ENCODE peak calls at places on chromosome 1, in five cellular contexts. L is IMR-90, U is psoas muscle, M is HFFc6, W is heart left ventricle. P is an unnamed sample.

GRCh38 chr1:205700865-205701401 is 20.6 kb upstream of the SLC45A3 start:
- DNase-seq in L (no peak), U (no peak), M (no peak), W (peak; percentile 50), P (peak; percentile 57)

GRCh38 chr1:5982868-5983267 is 9.4 kb downstream of the NPHP4 start:
- DNase-seq in L (no peak), U (no peak), M (no peak), W (no peak), P (no peak)

GRCh38 chr1:90313756-90314155 is 318.8 kb downstream of the ZNF326 start:
- DNase-seq in L (no peak), U (no peak), M (no peak), W (no peak), P (no peak)

GRCh38 chr1:53463961-53464899 is 5.0 kb downstream of the DMRTB1 start:
- DNase-seq in L (no peak), U (no peak), M (no peak), W (no peak), P (no peak)

GRCh38 chr1:45512641-45513054 is 9.0 kb downstream of the PRDX1 start:
- DNase-seq in L (peak; percentile 71), U (peak; percentile 43), M (peak; percentile 64), W (peak; percentile 54), P (peak; percentile 83)

GRCh38 chr1:162732566-162733335 is 57.8 kb upstream of the HSD17B7 start:
- DNase-seq in L (no peak), U (no peak), M (no peak), W (peak; percentile 29), P (no peak)

GRCh38 chr1:196147530-196147929 is 460.7 kb downstream of the KCNT2 start:
- DNase-seq in L (no peak), U (no peak), M (no peak), W (no peak), P (no peak)

GRCh38 chr1:212718499-212718898 is 18.9 kb upstream of the BATF3 start:
- DNase-seq in L (peak; percentile 43), U (no peak), M (no peak), W (no peak), P (peak; percentile 59)

GRCh38 chr1:28716336-28716735 is 20.4 kb upstream of the YTHDF2 start:
- DNase-seq in L (no peak), U (no peak), M (no peak), W (no peak), P (no peak)

GRCh38 chr1:96313216-96313615 is 408.4 kb upstream of the PTBP2 start:
- DNase-seq in L (peak; percentile 86), U (no peak), M (peak; percentile 7), W (no peak), P (peak; percentile 85)

GRCh38 chr1:108746382-108747127 is at the start of gene STXBP3:
- DNase-seq in L (peak; percentile 98), U (peak; percentile 99), M (peak; percentile 97), W (peak; percentile 99), P (peak; percentile 99)

GRCh38 chr1:219085082-219085481 is 88.6 kb upstream of the LYPLAL1 start:
- DNase-seq in L (peak; percentile 77), U (no peak), M (peak; percentile 90), W (no peak), P (peak; percentile 40)

GRCh38 chr1:66671472-66671871 is 80.8 kb upstream of the DYNLT5 start:
- DNase-seq in L (no peak), U (no peak), M (no peak), W (no peak), P (no peak)

GRCh38 chr1:44798481-44799365 is 1.5 kb upstream of the PLK3 start:
- DNase-seq in L (no peak), U (no peak), M (no peak), W (no peak), P (no peak)

GRCh38 chr1:164605254-164606091 is 46.5 kb downstream of the PBX1 start:
- DNase-seq in L (no peak), U (no peak), M (no peak), W (no peak), P (no peak)

GRCh38 chr1:164602142-164602429 is 43.1 kb downstream of the PBX1 start:
- DNase-seq in L (no peak), U (no peak), M (no peak), W (no peak), P (no peak)

GRCh38 chr1:164601399-164602141 is 42.6 kb downstream of the PBX1 start:
- DNase-seq in L (no peak), U (no peak), M (no peak), W (no peak), P (no peak)

GRCh38 chr1:164604541-164604940 is 45.6 kb downstream of the PBX1 start:
- DNase-seq in L (peak; percentile 65), U (no peak), M (peak; percentile 51), W (no peak), P (peak; percentile 48)

GRCh38 chr1:164602480-164603093 is 43.6 kb downstream of the PBX1 start:
- DNase-seq in L (peak; percentile 52), U (peak; percentile 35), M (peak; percentile 57), W (peak; percentile 45), P (peak; percentile 71)
- TF ChIP-seq CTCF in L (no peak), U (no peak), M (no peak), W (no peak), P (peak; percentile 28)

GRCh38 chr1:41598325-41598724 is 113.8 kb upstream of the EDN2 start:
- DNase-seq in L (no peak), U (no peak), M (no peak), W (no peak), P (no peak)

GRCh38 chr1:41599912-41600311 is 115.4 kb upstream of the EDN2 start:
- DNase-seq in L (peak; percentile 48), U (no peak), M (peak; percentile 13), W (no peak), P (peak; percentile 66)
- TF ChIP-seq CTCF in L (peak; percentile 67), U (peak; percentile 33), M (peak; percentile 86), W (peak; percentile 10), P (peak; percentile 76)

GRCh38 chr1:12206792-12207424 is 22.9 kb upstream of the VPS13D start:
- DNase-seq in L (no peak), U (no peak), M (no peak), W (no peak), P (no peak)
- TF ChIP-seq CTCF in L (no peak), U (no peak), M (no peak), W (no peak), P (no peak)

GRCh38 chr1:91502138-91502881 is 1.7 kb downstream of the CDC7 start:
- DNase-seq in L (no peak), U (no peak), M (no peak), W (no peak), P (no peak)
- TF ChIP-seq CTCF in L (no peak), U (no peak), M (no peak), W (no peak), P (no peak)

DNA sequence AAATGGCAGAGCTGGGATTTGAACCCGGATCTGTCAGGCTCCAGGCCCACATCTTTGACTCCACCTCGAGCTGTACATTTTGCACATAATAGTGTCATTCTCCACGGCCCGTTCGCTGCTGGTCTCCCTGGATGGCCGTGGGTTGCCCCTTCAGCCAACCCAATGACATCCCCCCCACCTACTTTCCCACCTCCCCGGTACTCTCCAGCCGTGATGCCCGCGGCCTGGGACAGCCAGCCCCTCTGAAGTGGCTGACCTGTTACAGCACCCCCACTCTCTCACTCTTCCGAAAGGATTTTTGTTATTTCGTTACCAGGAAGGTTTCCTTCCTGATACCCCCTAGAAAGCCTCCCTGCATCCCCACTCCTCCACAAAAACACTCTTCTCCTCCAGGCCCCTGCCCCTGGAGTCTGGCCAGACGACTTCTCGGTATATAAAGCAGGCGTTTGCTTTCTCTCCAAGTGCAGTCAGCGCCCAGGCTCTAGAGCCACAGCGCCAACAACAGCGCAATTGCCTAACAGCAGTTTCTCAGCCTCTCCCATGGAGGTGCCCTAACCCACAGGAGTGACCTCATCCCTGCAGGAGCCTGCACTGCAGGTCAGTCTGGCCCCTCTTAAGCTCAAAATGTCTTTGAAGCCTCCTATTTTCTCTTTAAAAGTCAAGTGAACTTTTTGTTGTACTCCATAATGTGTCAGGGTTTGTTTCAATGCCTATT is 14.5 kb upstream of the GJB5 start:
- DNase-seq in L (no peak), U (no peak), M (no peak), W (no peak), P (peak; percentile 63)
- TF ChIP-seq CTCF in L (no peak), U (no peak), M (no peak), W (no peak), P (no peak)

DNA sequence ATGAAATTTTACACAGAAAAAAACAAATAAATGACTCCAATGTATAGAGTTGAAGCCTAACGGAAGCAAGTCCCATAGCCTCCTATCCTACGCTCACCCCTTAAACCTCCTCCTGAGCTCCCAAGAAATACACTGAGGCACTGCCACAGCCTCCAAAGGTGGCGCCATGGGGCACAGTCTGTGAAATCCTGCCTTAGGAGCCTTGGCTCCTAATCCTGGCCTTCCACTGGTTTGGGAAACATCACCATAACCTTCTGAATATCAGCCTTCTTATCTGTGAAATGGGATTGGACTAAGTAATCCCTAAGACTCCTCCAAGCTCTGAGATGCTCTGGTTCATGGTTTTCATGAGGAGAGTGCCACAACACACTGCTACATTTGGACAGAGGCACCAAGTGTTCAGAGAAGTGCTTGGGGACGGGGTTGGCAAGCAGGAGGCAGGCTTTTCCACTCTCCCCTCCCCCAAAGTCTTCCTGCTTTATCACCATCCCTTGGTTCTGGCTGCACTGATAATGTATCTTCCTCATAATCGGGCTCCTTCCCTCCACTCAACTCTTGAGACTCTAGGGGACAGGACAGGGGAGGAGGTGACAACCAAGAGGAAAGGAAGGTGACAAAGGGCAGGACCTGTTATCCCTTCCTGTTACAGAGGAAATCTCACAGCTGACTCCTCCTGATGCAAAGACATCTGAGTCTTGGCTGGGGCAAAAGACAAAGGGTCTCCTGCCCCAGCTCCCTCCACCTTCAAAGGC is 2.7 kb downstream of the SLAMF7 start:
- DNase-seq in L (no peak), U (no peak), M (no peak), W (no peak), P (no peak)
- TF ChIP-seq CTCF in L (no peak), U (no peak), M (no peak), W (no peak), P (no peak)

DNA sequence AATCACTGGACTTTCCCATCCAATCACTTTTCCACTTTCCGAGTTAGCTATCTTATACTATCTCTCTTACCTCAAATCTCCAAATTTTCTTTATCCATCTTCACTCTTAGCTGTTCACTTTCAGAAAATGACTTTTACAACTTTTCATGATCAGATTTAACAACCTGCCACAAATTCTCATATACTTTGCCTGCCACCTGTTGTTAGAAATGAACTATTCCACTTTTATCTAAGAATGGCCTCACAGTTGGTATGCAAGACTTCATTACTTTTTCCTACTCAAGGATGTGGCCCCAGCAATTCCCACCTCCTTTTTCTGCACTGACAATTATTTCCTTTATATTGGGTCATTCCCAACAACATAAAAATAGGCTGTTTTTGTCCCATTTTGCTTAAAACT is 93.6 kb upstream of the DEPDC1 start:
- DNase-seq in L (no peak), U (no peak), M (no peak), W (no peak), P (no peak)
- TF ChIP-seq CTCF in L (no peak), U (no peak), M (no peak), W (no peak), P (no peak)

DNA sequence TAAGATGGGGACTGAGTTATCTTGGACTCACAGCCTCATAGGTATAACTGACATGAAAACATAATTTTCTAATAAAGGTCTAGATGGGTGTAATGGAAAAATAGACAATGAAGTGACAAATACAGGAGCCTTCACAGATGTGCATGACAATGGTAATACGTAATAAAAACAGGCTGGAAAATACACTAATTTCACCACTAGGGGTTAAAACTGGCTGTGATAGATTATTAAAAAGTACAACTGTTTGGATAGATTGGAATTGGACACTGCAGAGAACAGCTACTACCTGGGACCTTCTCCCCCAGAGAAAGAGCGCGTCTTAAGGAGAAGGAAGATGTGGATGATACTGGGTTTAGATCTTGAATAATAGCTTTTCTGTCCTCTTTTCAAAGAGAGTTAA is 9.8 kb downstream of the KAZN start:
- DNase-seq in L (no peak), U (no peak), M (no peak), W (no peak), P (no peak)
- TF ChIP-seq CTCF in L (no peak), U (no peak), M (peak; percentile 30), W (peak; percentile 7), P (no peak)